ENCODE peak calls at places on chromosomes 3 and 15, in seven cellular contexts. O, U, P, V, R, D and H are unnamed samples.

GRCh38 chr15:40807888-40808194 is 568 bp upstream of the DNAJC17 start:
- DNase-seq in O (no peak), U (no peak), P (no peak), V (no peak), R (no peak), D (no peak), H (no peak)

GRCh38 chr3:81465510-81465909 is 295.9 kb downstream of the GBE1 start:
- DNase-seq in O (peak), U (no peak), P (no peak), V (no peak), R (no peak), D (no peak), H (no peak)

GRCh38 chr15:92902723-92903587 is 2.8 kb downstream of the CHD2 start:
- DNase-seq in O (peak), U (no peak), P (no peak), V (peak), R (no peak), D (no peak), H (no peak)

GRCh38 chr15:62618432-62618831 is 424.1 kb upstream of the TPM1 start:
- DNase-seq in O (peak), U (no peak), P (no peak), V (no peak), R (no peak), D (no peak), H (no peak)

GRCh38 chr15:38620851-38621594 is 56.4 kb upstream of the RASGRP1 start:
- DNase-seq in O (no peak), U (no peak), P (no peak), V (no peak), R (no peak), D (no peak), H (no peak)

GRCh38 chr15:101156509-101157159 is 95.2 kb downstream of the CHSY1 start:
- DNase-seq in O (no peak), U (no peak), P (no peak), V (no peak), R (peak), D (no peak), H (peak)

GRCh38 chr3:14289590-14290453 is 111.2 kb downstream of the LSM3 start:
- DNase-seq in O (peak), U (peak), P (no peak), V (no peak), R (no peak), D (no peak), H (no peak)

GRCh38 chr3:139113231-139113749 is 68.6 kb upstream of the PRR23C start:
- DNase-seq in O (no peak), U (peak), P (no peak), V (no peak), R (no peak), D (no peak), H (no peak)

GRCh38 chr3:171346011-171346410 is 114.2 kb downstream of the TNIK start:
- DNase-seq in O (no peak), U (no peak), P (no peak), V (no peak), R (no peak), D (no peak), H (no peak)

GRCh38 chr3:149314807-149315578 is 18.4 kb downstream of the TM4SF18 start:
- DNase-seq in O (peak), U (no peak), P (no peak), V (no peak), R (no peak), D (no peak), H (no peak)